ENCODE peak calls at places on chromosome 11, in six cellular contexts. K is anterior cingulate cortex; J is T-helper 2 cell; M is activated CD4-positive, alpha-beta T cell treated with anti-CD3 and anti-CD28 coated beads for 4 hours; H is B cell; Q is thyroid gland. T is an unnamed sample.

GRCh38 chr11:60864856-60865513 is 2.4 kb upstream of the ZP1 start:
- DNase-seq in K (no peak), J (peak), M (no peak), H (no peak), Q (no peak), T (no peak)

GRCh38 chr11:34345012-34345804 is 12.6 kb downstream of the ABTB2 start:
- DNase-seq in K (no peak), J (no peak), M (no peak), H (no peak), Q (peak), T (no peak)

GRCh38 chr11:128587415-128587814 is at the start of gene ETS1:
- DNase-seq in K (no peak), J (no peak), M (no peak), H (no peak), Q (peak), T (no peak)

GRCh38 chr11:61826930-61827572 is 1.0 kb upstream of the FADS2 start:
- DNase-seq in K (no peak), J (no peak), M (no peak), H (peak), Q (no peak), T (no peak)

GRCh38 chr11:73761403-73761945 is 600 bp upstream of the RAB6A start:
- DNase-seq in K (no peak), J (no peak), M (no peak), H (no peak), Q (no peak), T (no peak)

GRCh38 chr11:15705886-15706285 is 591.2 kb downstream of the INSC start:
- DNase-seq in K (no peak), J (no peak), M (no peak), H (no peak), Q (no peak), T (no peak)

GRCh38 chr11:20127671-20128527 is 32.4 kb downstream of the DBX1 start:
- DNase-seq in K (peak), J (peak), M (peak), H (peak), Q (peak), T (peak)

GRCh38 chr11:75325713-75326438 is 25.6 kb downstream of the ARRB1 start:
- DNase-seq in K (peak), J (peak), M (peak), H (no peak), Q (no peak), T (peak)

GRCh38 chr11:72573380-72573949 is 100.8 kb downstream of the PDE2A start:
- DNase-seq in K (no peak), J (peak), M (peak), H (no peak), Q (peak), T (no peak)

GRCh38 chr11:20000393-20001134 is 159.7 kb downstream of the DBX1 start:
- DNase-seq in K (peak), J (no peak), M (no peak), H (no peak), Q (peak), T (no peak)

GRCh38 chr11:15163136-15163535 is 48.4 kb downstream of the INSC start:
- DNase-seq in K (no peak), J (no peak), M (no peak), H (no peak), Q (no peak), T (no peak)

GRCh38 chr11:68118753-68119448 is 2.3 kb downstream of the CHKA start:
- DNase-seq in K (no peak), J (no peak), M (no peak), H (no peak), Q (peak), T (no peak)

GRCh38 chr11:11567862-11568650 is 53.7 kb downstream of the GALNT18 start:
- DNase-seq in K (no peak), J (peak), M (no peak), H (no peak), Q (no peak), T (peak)

GRCh38 chr11:133406493-133406892 is 125.8 kb downstream of the OPCML start:
- DNase-seq in K (no peak), J (no peak), M (no peak), H (no peak), Q (no peak), T (no peak)

GRCh38 chr11:20162824-20163777 is 2.8 kb upstream of the DBX1 start:
- DNase-seq in K (no peak), J (no peak), M (no peak), H (no peak), Q (peak), T (no peak)

GRCh38 chr11:16350125-16350524 is 6.2 kb downstream of the SOX6 start:
- DNase-seq in K (no peak), J (no peak), M (no peak), H (no peak), Q (no peak), T (no peak)

GRCh38 chr11:76629133-76629852 is 41.3 kb downstream of the LRRC32 start:
- DNase-seq in K (no peak), J (peak), M (peak), H (peak), Q (peak), T (no peak)

GRCh38 chr11:133606122-133606521 is 73.8 kb upstream of the OPCML start:
- DNase-seq in K (no peak), J (no peak), M (no peak), H (no peak), Q (no peak), T (no peak)

GRCh38 chr11:83292709-83293435 is 6.7 kb upstream of the CCDC90B start:
- DNase-seq in K (peak), J (peak), M (peak), H (peak), Q (peak), T (peak)

GRCh38 chr11:76962583-76963416 is 71.4 kb upstream of the B3GNT6 start:
- DNase-seq in K (no peak), J (peak), M (no peak), H (no peak), Q (no peak), T (no peak)

GRCh38 chr11:95345243-95345642 is 114.2 kb upstream of the SESN3 start:
- DNase-seq in K (no peak), J (no peak), M (no peak), H (no peak), Q (no peak), T (no peak)

GRCh38 chr11:123742334-123742733 is 874 bp upstream of the ZNF202 start:
- DNase-seq in K (no peak), J (no peak), M (no peak), H (no peak), Q (no peak), T (no peak)

GRCh38 chr11:116513894-116514293 is 258.9 kb downstream of the BUD13 start:
- DNase-seq in K (no peak), J (peak), M (no peak), H (no peak), Q (peak), T (no peak)

GRCh38 chr11:95459268-95460040 is 228.5 kb upstream of the SESN3 start:
- DNase-seq in K (no peak), J (no peak), M (no peak), H (no peak), Q (no peak), T (no peak)

GRCh38 chr11:117833401-117833891 is 8.9 kb upstream of the FXYD2 start:
- DNase-seq in K (no peak), J (no peak), M (no peak), H (no peak), Q (peak), T (no peak)

GRCh38 chr11:129973809-129974208 is 28.8 kb downstream of the PRDM10 start:
- DNase-seq in K (no peak), J (no peak), M (no peak), H (no peak), Q (peak), T (no peak)

GRCh38 chr11:123381817-123382554 is 48.1 kb upstream of the GRAMD1B start:
- DNase-seq in K (no peak), J (peak), M (no peak), H (no peak), Q (no peak), T (no peak)

T was measured in occipital lobe.